ENCODE peak calls at places on chromosomes 11 and 22, in eight cellular contexts. D, H, W, O, B, Q, R and V are unnamed samples.
A peak's percentile ranks its signal among the peaks of the same experiment; 100 is the strongest.

GRCh38 chr22:40855104-40855959 is 1.1 kb downstream of the ST13 start:
- DNase-seq in W (peak; percentile 82), H (no peak), B (peak; percentile 42), D (no peak), O (no peak), R (peak; percentile 36), Q (no peak), V (no peak)

GRCh38 chr11:10969387-10969786 is 111.5 kb upstream of the ZBED5 start:
- DNase-seq in H (no peak), D (no peak), R (no peak), Q (no peak), B (no peak), O (no peak), W (no peak), V (no peak)

GRCh38 chr22:31509041-31509440 is 12.7 kb downstream of the SFI1 start:
- DNase-seq in Q (no peak), B (no peak), O (no peak), D (no peak), R (no peak), W (no peak), H (no peak), V (no peak)

GRCh38 chr11:119263352-119263940 is 53.5 kb downstream of the MCAM start:
- DNase-seq in Q (no peak), D (no peak), W (peak; percentile 26), B (no peak), R (no peak), O (no peak), H (no peak), V (no peak)

GRCh38 chr11:124799384-124800225 is 601 bp downstream of the MSANTD2 start:
- DNase-seq in W (peak; percentile 69), D (peak; percentile 22), H (peak; percentile 23), R (no peak), Q (no peak), O (no peak), B (peak; percentile 78), V (no peak)

GRCh38 chr11:128725630-128726461 is 32.0 kb downstream of the FLI1 start:
- DNase-seq in H (no peak), O (peak; percentile 89), R (no peak), B (no peak), W (peak; percentile 53), D (no peak), Q (no peak), V (no peak)

GRCh38 chr11:68598816-68599653 is 85.3 kb upstream of the GAL start:
- DNase-seq in O (no peak), B (no peak), Q (no peak), D (no peak), H (no peak), W (peak; percentile 52), R (no peak), V (peak; percentile 9)

GRCh38 chr11:43708776-43709175 is 28.2 kb downstream of the HSD17B12 start:
- DNase-seq in H (no peak), D (no peak), W (peak; percentile 6), O (no peak), R (no peak), Q (no peak), B (no peak), V (no peak)

GRCh38 chr11:133934599-133935550 is 21.9 kb downstream of the IGSF9B start:
- DNase-seq in W (peak; percentile 81), H (no peak), O (no peak), R (no peak), D (peak; percentile 65), Q (no peak), B (peak; percentile 66), V (peak; percentile 56)

GRCh38 chr11:73734996-73735395 is 25.9 kb downstream of the RAB6A start:
- DNase-seq in Q (no peak), H (no peak), R (no peak), B (no peak), W (peak; percentile 59), O (no peak), D (no peak), V (no peak)

GRCh38 chr11:9493492-9493891 is 32.7 kb downstream of the ZNF143 start:
- DNase-seq in B (no peak), Q (no peak), O (no peak), H (no peak), D (no peak), R (no peak), W (peak; percentile 28), V (no peak)

GRCh38 chr11:17845431-17845881 is 110.9 kb downstream of the KCNC1 start:
- DNase-seq in R (peak; percentile 66), Q (no peak), W (peak; percentile 82), H (no peak), B (no peak), O (no peak), D (no peak), V (peak; percentile 6)

GRCh38 chr11:35907648-35908431 is 36.0 kb upstream of the LDLRAD3 start:
- DNase-seq in B (no peak), D (no peak), O (peak; percentile 64), R (peak; percentile 50), W (peak; percentile 17), Q (no peak), H (peak; percentile 66), V (peak; percentile 47)

GRCh38 chr11:109034341-109034696 is 369.4 kb downstream of the DDX10 start:
- DNase-seq in O (no peak), R (no peak), H (no peak), W (peak; percentile 55), B (no peak), D (no peak), Q (no peak), V (peak; percentile 85)

GRCh38 chr11:67606150-67606476 is 623 bp upstream of the NDUFV1 start:
- DNase-seq in R (no peak), W (peak; percentile 64), D (no peak), Q (no peak), B (no peak), O (no peak), H (no peak), V (no peak)

GRCh38 chr22:42444060-42444904 is 12.1 kb upstream of the NFAM1 start:
- DNase-seq in Q (peak; percentile 69), H (peak; percentile 84), R (peak; percentile 84), O (peak; percentile 73), B (peak; percentile 97), W (peak; percentile 87), D (peak; percentile 86), V (peak; percentile 90)

GRCh38 chr11:83158965-83159900 is 2.3 kb downstream of the PCF11 start:
- DNase-seq in H (no peak), R (no peak), B (no peak), D (no peak), O (no peak), Q (no peak), W (peak; percentile 25), V (no peak)
- H3K27ac ChIP-seq in H (no peak overlapping the region), R (peak overlapping the region; percentile 98), B (no peak overlapping the region), D (peak overlapping the region; percentile 99), O (peak overlapping the region; percentile 56), Q (no peak overlapping the region), W (peak overlapping the region; percentile 98), V (no peak overlapping the region)

GRCh38 chr11:65206441-65206841 is 24.7 kb downstream of the CAPN1 start:
- DNase-seq in D (no peak), O (no peak), B (no peak), R (no peak), Q (peak; percentile 55), H (no peak), W (no peak), V (no peak)
- H3K36me3 ChIP-seq in D (peaks cover 72% of the 10 kb centered on the region), O (peaks cover 18% of the 10 kb centered on the region), B (peaks cover 69% of the 10 kb centered on the region), R (peaks cover 98% of the 10 kb centered on the region), Q (peaks cover 85% of the 10 kb centered on the region), H (peaks cover 27% of the 10 kb centered on the region), W (peaks cover 7% of the 10 kb centered on the region), V (peaks cover 60% of the 10 kb centered on the region)

GRCh38 chr11:126060651-126061220 is 1.9 kb downstream of the CDON start:
- DNase-seq in B (no peak), D (no peak), W (no peak), R (no peak), Q (no peak), O (no peak), H (no peak), V (no peak)

GRCh38 chr11:126062679-126063509 is at the start of gene CDON:
- DNase-seq in Q (peak; percentile 77), H (peak; percentile 97), O (peak; percentile 48), B (peak; percentile 96), D (peak; percentile 91), W (peak; percentile 98), R (peak; percentile 88), V (peak; percentile 75)

GRCh38 chr11:126061707-126062678 is 673 bp downstream of the CDON start:
- DNase-seq in D (peak; percentile 40), H (peak; percentile 39), O (no peak), W (peak; percentile 76), B (peak; percentile 84), Q (no peak), R (peak; percentile 45), V (no peak)

GRCh38 chr11:126058090-126058489 is 4.6 kb downstream of the CDON start:
- DNase-seq in Q (no peak), W (no peak), O (no peak), D (no peak), B (no peak), H (no peak), R (no peak), V (no peak)

DNA sequence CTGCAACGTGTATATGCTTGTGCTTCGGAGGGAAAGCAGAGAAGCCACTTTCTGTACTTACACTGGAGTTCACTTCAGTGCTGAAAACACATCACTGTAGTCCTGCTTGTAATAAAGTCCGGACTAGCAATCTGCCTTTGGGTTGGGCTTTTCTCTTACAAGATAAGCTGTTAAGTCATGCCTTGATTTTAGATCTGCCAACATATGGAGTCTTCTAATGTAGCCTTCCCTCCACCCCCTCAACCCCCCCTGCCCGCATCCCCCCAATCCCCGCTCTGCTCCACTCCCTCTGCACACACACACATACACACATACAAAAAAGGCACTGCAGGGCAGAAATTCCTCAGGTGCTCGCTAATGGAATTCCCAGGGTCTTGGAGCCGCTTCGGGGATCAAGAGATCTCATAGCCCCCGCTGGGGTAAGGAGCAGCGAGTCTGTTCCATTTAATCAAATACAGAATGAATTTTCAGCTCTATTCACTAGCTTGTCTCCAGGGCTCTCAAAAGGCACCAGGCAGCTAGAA is 3.4 kb downstream of the CDON start:
- DNase-seq in R (no peak), H (no peak), D (no peak), W (no peak), B (no peak), Q (no peak), O (no peak), V (no peak)
- H3K4me3 ChIP-seq in R (no peak overlapping the region), H (no peak overlapping the region), D (no peak overlapping the region), W (no peak overlapping the region), B (no peak overlapping the region), Q (no peak overlapping the region), O (no peak overlapping the region), V (no peak overlapping the region)

GRCh38 chr11:122207921-122208764 is 92.1 kb upstream of the BLID start:
- DNase-seq in H (no peak), W (peak; percentile 81), O (no peak), B (no peak), Q (no peak), D (no peak), R (no peak), V (peak; percentile 50)

GRCh38 chr11:122210378-122210995 is 94.5 kb upstream of the BLID start:
- DNase-seq in B (no peak), W (no peak), H (no peak), R (no peak), D (no peak), Q (no peak), O (no peak), V (no peak)

GRCh38 chr11:122213111-122213510 is 97.1 kb upstream of the BLID start:
- DNase-seq in O (no peak), Q (no peak), B (no peak), W (no peak), H (no peak), D (no peak), R (no peak), V (no peak)

GRCh38 chr11:122207505-122207904 is 91.5 kb upstream of the BLID start:
- DNase-seq in R (no peak), Q (no peak), W (peak; percentile 68), H (no peak), D (no peak), B (no peak), O (no peak), V (peak; percentile 52)

GRCh38 chr11:122209619-122210377 is 93.8 kb upstream of the BLID start:
- DNase-seq in W (peak; percentile 83), R (peak; percentile 84), D (peak; percentile 31), B (no peak), Q (peak; percentile 48), H (peak; percentile 56), O (no peak), V (peak; percentile 94)
- H3K27ac ChIP-seq in W (peak overlapping the region; percentile 89), R (peak overlapping the region; percentile 76), D (peak overlapping the region; percentile 69), B (no peak overlapping the region), Q (no peak overlapping the region), H (no peak overlapping the region), O (no peak overlapping the region), V (peak overlapping the region; percentile 84)